ENCODE peak calls at places on chromosomes 7 and 10, in ten cellular contexts. One of them, this sample, is unnamed.
A peak's percentile ranks its signal among the peaks of the same experiment; 100 is the strongest.

GRCh38 chr10:132449826-132450211 is 52.8 kb downstream of the PWWP2B start:
- DNase-seq in heart left ventricle: no peak
- DNase-seq in AG09309: no peak
- DNase-seq in astrocyte of the spinal cord: no peak
- DNase-seq in brain microvascular endothelial cell: no peak
- DNase-seq in fibroblast of pulmonary artery: no peak
- DNase-seq in left lung: no peak
- DNase-seq in thoracic aorta: no peak
- DNase-seq in pancreas: no peak
- DNase-seq in fibroblast of mammary gland: no peak
- DNase-seq in this sample: no peak

GRCh38 chr10:60753817-60754216 is 24.5 kb upstream of the CDK1 start:
- DNase-seq in thoracic aorta: no peak
- DNase-seq in heart left ventricle: no peak
- DNase-seq in astrocyte of the spinal cord: no peak
- DNase-seq in brain microvascular endothelial cell: no peak
- DNase-seq in fibroblast of pulmonary artery: no peak
- DNase-seq in AG09309: no peak
- DNase-seq in pancreas: no peak
- DNase-seq in fibroblast of mammary gland: no peak
- DNase-seq in left lung: no peak
- DNase-seq in this sample: no peak

GRCh38 chr7:1546274-1546908 is 9.6 kb downstream of the TMEM184A start:
- DNase-seq in fibroblast of mammary gland: no peak
- DNase-seq in heart left ventricle: no peak
- DNase-seq in AG09309: no peak
- DNase-seq in thoracic aorta: no peak
- DNase-seq in brain microvascular endothelial cell: no peak
- DNase-seq in pancreas: peak; percentile 48
- DNase-seq in fibroblast of pulmonary artery: no peak
- DNase-seq in left lung: no peak
- DNase-seq in astrocyte of the spinal cord: no peak
- DNase-seq in this sample: no peak

GRCh38 chr7:82080254-82080924 is 310.5 kb upstream of the HGF start:
- DNase-seq in fibroblast of mammary gland: no peak
- DNase-seq in astrocyte of the spinal cord: no peak
- DNase-seq in left lung: no peak
- DNase-seq in thoracic aorta: no peak
- DNase-seq in brain microvascular endothelial cell: no peak
- DNase-seq in fibroblast of pulmonary artery: no peak
- DNase-seq in AG09309: no peak
- DNase-seq in heart left ventricle: no peak
- DNase-seq in pancreas: no peak
- DNase-seq in this sample: no peak

GRCh38 chr10:21399392-21400015 is 126.0 kb downstream of the SKIDA1 start:
- DNase-seq in heart left ventricle: no peak
- DNase-seq in fibroblast of pulmonary artery: peak; percentile 95
- DNase-seq in thoracic aorta: no peak
- DNase-seq in pancreas: no peak
- DNase-seq in brain microvascular endothelial cell: peak; percentile 94
- DNase-seq in left lung: no peak
- DNase-seq in AG09309: peak; percentile 73
- DNase-seq in astrocyte of the spinal cord: peak; percentile 96
- DNase-seq in fibroblast of mammary gland: peak; percentile 91
- DNase-seq in this sample: no peak

GRCh38 chr7:100572949-100573675 is 588 bp downstream of the SAP25 start:
- DNase-seq in fibroblast of mammary gland: no peak
- DNase-seq in heart left ventricle: no peak
- DNase-seq in fibroblast of pulmonary artery: no peak
- DNase-seq in thoracic aorta: no peak
- DNase-seq in AG09309: no peak
- DNase-seq in astrocyte of the spinal cord: no peak
- DNase-seq in left lung: no peak
- DNase-seq in pancreas: no peak
- DNase-seq in brain microvascular endothelial cell: no peak
- DNase-seq in this sample: no peak

GRCh38 chr7:57775396-57776088 is 325.6 kb downstream of the ZNF716 start:
- DNase-seq in brain microvascular endothelial cell: no peak
- DNase-seq in fibroblast of mammary gland: no peak
- DNase-seq in thoracic aorta: no peak
- DNase-seq in astrocyte of the spinal cord: no peak
- DNase-seq in heart left ventricle: no peak
- DNase-seq in pancreas: no peak
- DNase-seq in fibroblast of pulmonary artery: no peak
- DNase-seq in left lung: no peak
- DNase-seq in AG09309: no peak
- DNase-seq in this sample: no peak

GRCh38 chr7:31049001-31049765 is 2.9 kb upstream of the ADCYAP1R1 start:
- DNase-seq in fibroblast of pulmonary artery: no peak
- DNase-seq in fibroblast of mammary gland: no peak
- DNase-seq in left lung: no peak
- DNase-seq in heart left ventricle: no peak
- DNase-seq in astrocyte of the spinal cord: no peak
- DNase-seq in brain microvascular endothelial cell: no peak
- DNase-seq in AG09309: no peak
- DNase-seq in pancreas: no peak
- DNase-seq in thoracic aorta: no peak
- DNase-seq in this sample: no peak

GRCh38 chr10:72022228-72022627 is 58.0 kb downstream of the CHST3 start:
- DNase-seq in heart left ventricle: no peak
- DNase-seq in fibroblast of pulmonary artery: no peak
- DNase-seq in astrocyte of the spinal cord: no peak
- DNase-seq in brain microvascular endothelial cell: no peak
- DNase-seq in thoracic aorta: no peak
- DNase-seq in left lung: no peak
- DNase-seq in AG09309: no peak
- DNase-seq in fibroblast of mammary gland: no peak
- DNase-seq in pancreas: no peak
- DNase-seq in this sample: no peak

GRCh38 chr7:78476851-78477405 is 678.4 kb downstream of the PHTF2 start:
- DNase-seq in left lung: no peak
- DNase-seq in fibroblast of pulmonary artery: no peak
- DNase-seq in heart left ventricle: no peak
- DNase-seq in thoracic aorta: no peak
- DNase-seq in AG09309: no peak
- DNase-seq in brain microvascular endothelial cell: no peak
- DNase-seq in pancreas: no peak
- DNase-seq in astrocyte of the spinal cord: no peak
- DNase-seq in fibroblast of mammary gland: no peak
- DNase-seq in this sample: no peak

GRCh38 chr7:77481615-77482014 is 55.5 kb upstream of the PTPN12 start:
- DNase-seq in astrocyte of the spinal cord: no peak
- DNase-seq in pancreas: no peak
- DNase-seq in brain microvascular endothelial cell: no peak
- DNase-seq in fibroblast of mammary gland: no peak
- DNase-seq in fibroblast of pulmonary artery: no peak
- DNase-seq in left lung: no peak
- DNase-seq in heart left ventricle: no peak
- DNase-seq in AG09309: no peak
- DNase-seq in thoracic aorta: no peak
- DNase-seq in this sample: no peak

GRCh38 chr10:2970190-2970823 is 97.0 kb upstream of the PFKP start:
- DNase-seq in thoracic aorta: no peak
- DNase-seq in astrocyte of the spinal cord: no peak
- DNase-seq in fibroblast of mammary gland: no peak
- DNase-seq in pancreas: no peak
- DNase-seq in AG09309: no peak
- DNase-seq in heart left ventricle: no peak
- DNase-seq in fibroblast of pulmonary artery: no peak
- DNase-seq in left lung: no peak
- DNase-seq in brain microvascular endothelial cell: no peak
- DNase-seq in this sample: no peak

GRCh38 chr10:113933894-113934532 is 79.6 kb downstream of the NHLRC2 start:
- DNase-seq in AG09309: no peak
- DNase-seq in left lung: no peak
- DNase-seq in heart left ventricle: no peak
- DNase-seq in fibroblast of mammary gland: peak; percentile 6
- DNase-seq in thoracic aorta: no peak
- DNase-seq in astrocyte of the spinal cord: no peak
- DNase-seq in brain microvascular endothelial cell: no peak
- DNase-seq in pancreas: no peak
- DNase-seq in fibroblast of pulmonary artery: no peak
- DNase-seq in this sample: no peak

GRCh38 chr7:45193868-45194267 is 36.3 kb downstream of the RAMP3 start:
- DNase-seq in left lung: no peak
- DNase-seq in AG09309: no peak
- DNase-seq in brain microvascular endothelial cell: no peak
- DNase-seq in fibroblast of pulmonary artery: no peak
- DNase-seq in pancreas: no peak
- DNase-seq in astrocyte of the spinal cord: no peak
- DNase-seq in fibroblast of mammary gland: no peak
- DNase-seq in heart left ventricle: no peak
- DNase-seq in thoracic aorta: no peak
- DNase-seq in this sample: no peak

GRCh38 chr10:98045785-98046389 is 15.5 kb upstream of the CRTAC1 start:
- DNase-seq in left lung: peak; percentile 51
- DNase-seq in heart left ventricle: peak; percentile 48
- DNase-seq in brain microvascular endothelial cell: peak; percentile 32
- DNase-seq in fibroblast of mammary gland: peak; percentile 49
- DNase-seq in thoracic aorta: peak; percentile 12
- DNase-seq in pancreas: peak; percentile 33
- DNase-seq in astrocyte of the spinal cord: peak; percentile 47
- DNase-seq in fibroblast of pulmonary artery: peak; percentile 62
- DNase-seq in AG09309: no peak
- DNase-seq in this sample: no peak

GRCh38 chr10:43220971-43221418 is 45.9 kb downstream of the RASGEF1A start:
- DNase-seq in astrocyte of the spinal cord: no peak
- DNase-seq in brain microvascular endothelial cell: no peak
- DNase-seq in AG09309: no peak
- DNase-seq in left lung: peak; percentile 25
- DNase-seq in pancreas: no peak
- DNase-seq in fibroblast of mammary gland: no peak
- DNase-seq in heart left ventricle: peak; percentile 3
- DNase-seq in fibroblast of pulmonary artery: no peak
- DNase-seq in thoracic aorta: no peak
- DNase-seq in this sample: no peak

GRCh38 chr10:11682896-11683295 is 59.3 kb upstream of the ECHDC3 start:
- DNase-seq in fibroblast of mammary gland: no peak
- DNase-seq in AG09309: no peak
- DNase-seq in heart left ventricle: no peak
- DNase-seq in astrocyte of the spinal cord: no peak
- DNase-seq in brain microvascular endothelial cell: no peak
- DNase-seq in pancreas: no peak
- DNase-seq in fibroblast of pulmonary artery: no peak
- DNase-seq in left lung: no peak
- DNase-seq in thoracic aorta: no peak
- DNase-seq in this sample: no peak
- H3K4me3 ChIP-seq in fibroblast of mammary gland: no peak overlapping the region
- H3K4me3 ChIP-seq in AG09309: no peak overlapping the region
- H3K4me3 ChIP-seq in heart left ventricle: no peak overlapping the region
- H3K4me3 ChIP-seq in astrocyte of the spinal cord: no peak overlapping the region
- H3K4me3 ChIP-seq in brain microvascular endothelial cell: no peak overlapping the region
- H3K4me3 ChIP-seq in pancreas: no peak overlapping the region
- H3K4me3 ChIP-seq in fibroblast of pulmonary artery: no peak overlapping the region
- H3K4me3 ChIP-seq in left lung: no peak overlapping the region
- H3K4me3 ChIP-seq in thoracic aorta: no peak overlapping the region
- H3K4me3 ChIP-seq in this sample: no peak overlapping the region

GRCh38 chr10:78263521-78263988 is 229.9 kb downstream of the RPS24 start:
- DNase-seq in fibroblast of mammary gland: peak; percentile 99
- DNase-seq in pancreas: no peak
- DNase-seq in heart left ventricle: no peak
- DNase-seq in thoracic aorta: no peak
- DNase-seq in astrocyte of the spinal cord: peak; percentile 49
- DNase-seq in left lung: no peak
- DNase-seq in AG09309: peak; percentile 60
- DNase-seq in brain microvascular endothelial cell: peak; percentile 55
- DNase-seq in fibroblast of pulmonary artery: no peak
- DNase-seq in this sample: no peak
- H3K4me3 ChIP-seq in fibroblast of mammary gland: no peak overlapping the region
- H3K4me3 ChIP-seq in pancreas: no peak overlapping the region
- H3K4me3 ChIP-seq in heart left ventricle: no peak overlapping the region
- H3K4me3 ChIP-seq in thoracic aorta: no peak overlapping the region
- H3K4me3 ChIP-seq in astrocyte of the spinal cord: no peak overlapping the region
- H3K4me3 ChIP-seq in left lung: no peak overlapping the region
- H3K4me3 ChIP-seq in AG09309: no peak overlapping the region
- H3K4me3 ChIP-seq in brain microvascular endothelial cell: no peak overlapping the region
- H3K4me3 ChIP-seq in fibroblast of pulmonary artery: no peak overlapping the region
- H3K4me3 ChIP-seq in this sample: no peak overlapping the region

GRCh38 chr7:75957021-75957736 is 37.2 kb downstream of the TMEM120A start:
- DNase-seq in left lung: peak; percentile 79
- DNase-seq in heart left ventricle: no peak
- DNase-seq in fibroblast of mammary gland: no peak
- DNase-seq in fibroblast of pulmonary artery: no peak
- DNase-seq in AG09309: no peak
- DNase-seq in thoracic aorta: no peak
- DNase-seq in astrocyte of the spinal cord: no peak
- DNase-seq in pancreas: peak; percentile 68
- DNase-seq in brain microvascular endothelial cell: no peak
- DNase-seq in this sample: no peak
- H3K4me3 ChIP-seq in left lung: no peak overlapping the region
- H3K4me3 ChIP-seq in heart left ventricle: no peak overlapping the region
- H3K4me3 ChIP-seq in fibroblast of mammary gland: no peak overlapping the region
- H3K4me3 ChIP-seq in fibroblast of pulmonary artery: no peak overlapping the region
- H3K4me3 ChIP-seq in AG09309: no peak overlapping the region
- H3K4me3 ChIP-seq in thoracic aorta: no peak overlapping the region
- H3K4me3 ChIP-seq in astrocyte of the spinal cord: no peak overlapping the region
- H3K4me3 ChIP-seq in pancreas: no peak overlapping the region
- H3K4me3 ChIP-seq in brain microvascular endothelial cell: no peak overlapping the region
- H3K4me3 ChIP-seq in this sample: no peak overlapping the region

DNA sequence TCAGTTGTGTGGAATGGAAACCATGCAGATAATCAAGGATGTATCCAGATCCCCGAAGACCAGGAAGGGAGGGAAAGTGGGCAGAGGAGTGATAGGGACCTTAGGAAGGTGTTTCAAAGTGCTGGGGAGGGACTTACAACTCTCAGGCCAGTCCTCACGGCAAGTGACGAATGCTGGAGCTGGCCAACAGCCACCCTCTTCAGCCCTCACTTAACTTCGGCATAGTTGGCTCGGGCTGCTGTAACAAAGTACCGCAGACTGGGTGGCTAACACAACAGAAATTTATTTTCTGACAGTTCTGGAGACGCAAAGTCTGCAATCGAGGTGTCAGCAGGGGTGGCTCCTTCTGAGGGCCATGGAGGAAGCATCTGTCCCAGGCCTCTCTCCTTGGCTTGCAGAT is 265.9 kb upstream of the YAE1 start:
- DNase-seq in fibroblast of pulmonary artery: no peak
- DNase-seq in thoracic aorta: no peak
- DNase-seq in astrocyte of the spinal cord: no peak
- DNase-seq in heart left ventricle: no peak
- DNase-seq in brain microvascular endothelial cell: no peak
- DNase-seq in fibroblast of mammary gland: no peak
- DNase-seq in AG09309: no peak
- DNase-seq in pancreas: no peak
- DNase-seq in left lung: peak; percentile 36
- DNase-seq in this sample: no peak
- H3K4me3 ChIP-seq in fibroblast of pulmonary artery: no peak overlapping the region
- H3K4me3 ChIP-seq in thoracic aorta: no peak overlapping the region
- H3K4me3 ChIP-seq in astrocyte of the spinal cord: no peak overlapping the region
- H3K4me3 ChIP-seq in heart left ventricle: no peak overlapping the region
- H3K4me3 ChIP-seq in brain microvascular endothelial cell: no peak overlapping the region
- H3K4me3 ChIP-seq in fibroblast of mammary gland: no peak overlapping the region
- H3K4me3 ChIP-seq in AG09309: no peak overlapping the region
- H3K4me3 ChIP-seq in pancreas: no peak overlapping the region
- H3K4me3 ChIP-seq in left lung: no peak overlapping the region
- H3K4me3 ChIP-seq in this sample: no peak overlapping the region

GRCh38 chr7:130901209-130901783 is 167.3 kb upstream of the KLF14 start:
- DNase-seq in AG09309: peak; percentile 85
- DNase-seq in fibroblast of mammary gland: peak; percentile 98
- DNase-seq in fibroblast of pulmonary artery: peak; percentile 95
- DNase-seq in astrocyte of the spinal cord: peak; percentile 95
- DNase-seq in thoracic aorta: peak; percentile 66
- DNase-seq in left lung: peak; percentile 89
- DNase-seq in heart left ventricle: peak; percentile 73
- DNase-seq in brain microvascular endothelial cell: peak; percentile 96
- DNase-seq in pancreas: peak; percentile 59
- DNase-seq in this sample: no peak
- H3K4me3 ChIP-seq in AG09309: no peak overlapping the region
- H3K4me3 ChIP-seq in fibroblast of mammary gland: no peak overlapping the region
- H3K4me3 ChIP-seq in fibroblast of pulmonary artery: no peak overlapping the region
- H3K4me3 ChIP-seq in astrocyte of the spinal cord: no peak overlapping the region
- H3K4me3 ChIP-seq in thoracic aorta: peak overlapping the region; percentile 35
- H3K4me3 ChIP-seq in left lung: no peak overlapping the region
- H3K4me3 ChIP-seq in heart left ventricle: no peak overlapping the region
- H3K4me3 ChIP-seq in brain microvascular endothelial cell: no peak overlapping the region
- H3K4me3 ChIP-seq in pancreas: no peak overlapping the region
- H3K4me3 ChIP-seq in this sample: no peak overlapping the region